ENCODE peak calls at places on chromosomes 16 and 17, in seven cellular contexts. Z is right lobe of liver, H is thoracic aorta, D is breast epithelium, R is fibroblast of lung, C is GM23338, I is LNCaP clone FGC. P is an unnamed sample.

GRCh38 chr16:75252946-75253911 is 1.8 kb upstream of the BCAR1 start:
- DNase-seq in Z (no peak), H (no peak), D (no peak), R (peak), C (peak), I (no peak), P (peak)

GRCh38 chr16:88068476-88069396 is 117.5 kb downstream of the BANP start:
- DNase-seq in Z (no peak), H (no peak), D (no peak), R (no peak), C (no peak), I (no peak), P (no peak)

GRCh38 chr16:24635900-24636610 is 93.4 kb upstream of the TNRC6A start:
- DNase-seq in Z (peak), H (no peak), D (peak), R (peak), C (no peak), I (peak), P (peak)

GRCh38 chr16:15961557-15962205 is 12.3 kb downstream of the ABCC1 start:
- DNase-seq in Z (no peak), H (no peak), D (no peak), R (no peak), C (no peak), I (no peak), P (no peak)

GRCh38 chr17:82013772-82014321 is 8.8 kb downstream of the CENPX start:
- DNase-seq in Z (no peak), H (no peak), D (no peak), R (no peak), C (no peak), I (no peak), P (no peak)

GRCh38 chr16:77943770-77944169 is 78.6 kb upstream of the CLEC3A start:
- DNase-seq in Z (no peak), H (no peak), D (no peak), R (no peak), C (no peak), I (no peak), P (no peak)

GRCh38 chr17:50781167-50781566 is 13.8 kb upstream of the ANKRD40CL start:
- DNase-seq in Z (no peak), H (no peak), D (no peak), R (no peak), C (no peak), I (no peak), P (no peak)

GRCh38 chr17:63848834-63849689 is 6.6 kb upstream of the SMARCD2 start:
- DNase-seq in Z (peak), H (peak), D (peak), R (peak), C (peak), I (no peak), P (peak)

GRCh38 chr16:19824216-19824615 is 60.4 kb downstream of the GPRC5B start:
- DNase-seq in Z (no peak), H (no peak), D (no peak), R (no peak), C (no peak), I (no peak), P (no peak)

GRCh38 chr17:49715717-49716279 is 8.0 kb upstream of the SLC35B1 start:
- DNase-seq in Z (no peak), H (no peak), D (no peak), R (no peak), C (no peak), I (no peak), P (no peak)

GRCh38 chr16:58421529-58421928 is 29.3 kb downstream of the GINS3 start:
- DNase-seq in Z (peak), H (no peak), D (peak), R (no peak), C (no peak), I (no peak), P (no peak)

GRCh38 chr16:11743308-11744074 is 834 bp upstream of the TXNDC11 start:
- DNase-seq in Z (peak), H (peak), D (peak), R (peak), C (no peak), I (no peak), P (no peak)

GRCh38 chr17:8016632-8017424 is 14.4 kb downstream of the GUCY2D start:
- DNase-seq in Z (peak), H (no peak), D (no peak), R (peak), C (peak), I (no peak), P (no peak)

GRCh38 chr17:50690887-50691549 is 16.7 kb downstream of the ANKRD40 start:
- DNase-seq in Z (no peak), H (no peak), D (no peak), R (no peak), C (no peak), I (no peak), P (no peak)

GRCh38 chr16:66275795-66276428 is 90.6 kb upstream of the CDH5 start:
- DNase-seq in Z (no peak), H (no peak), D (no peak), R (peak), C (peak), I (no peak), P (peak)

GRCh38 chr16:50602126-50602525 is 53.9 kb downstream of the NKD1 start:
- DNase-seq in Z (no peak), H (no peak), D (no peak), R (no peak), C (no peak), I (no peak), P (no peak)

GRCh38 chr17:27430882-27431491 is 25.3 kb upstream of the KSR1 start:
- DNase-seq in Z (peak), H (no peak), D (no peak), R (peak), C (peak), I (no peak), P (no peak)

GRCh38 chr17:53792997-53793396 is 29.7 kb upstream of the KIF2B start:
- DNase-seq in Z (no peak), H (no peak), D (no peak), R (no peak), C (no peak), I (no peak), P (no peak)

GRCh38 chr16:4859900-4860255 is 12.6 kb downstream of the UBN1 start:
- DNase-seq in Z (no peak), H (no peak), D (no peak), R (no peak), C (no peak), I (no peak), P (no peak)

GRCh38 chr16:14307623-14308356 is 236.7 kb downstream of the MRTFB start:
- DNase-seq in Z (peak), H (no peak), D (no peak), R (no peak), C (peak), I (no peak), P (no peak)

GRCh38 chr17:36544049-36544319 is 735 bp upstream of the GGNBP2 start:
- DNase-seq in Z (peak), H (no peak), D (no peak), R (no peak), C (peak), I (peak), P (no peak)

GRCh38 chr17:18981642-18982424 is 22.7 kb downstream of the FAM83G start:
- DNase-seq in Z (peak), H (peak), D (no peak), R (peak), C (no peak), I (no peak), P (no peak)

GRCh38 chr17:40063034-40063765 is 435 bp downstream of the THRA start:
- DNase-seq in Z (peak), H (no peak), D (no peak), R (no peak), C (peak), I (no peak), P (no peak)

GRCh38 chr16:12054396-12054795 is 77.9 kb downstream of the SNX29 start:
- DNase-seq in Z (no peak), H (no peak), D (no peak), R (no peak), C (no peak), I (no peak), P (no peak)

GRCh38 chr17:78852709-78853111 is 12.1 kb upstream of the USP36 start:
- DNase-seq in Z (no peak), H (no peak), D (no peak), R (peak), C (peak), I (no peak), P (no peak)

GRCh38 chr17:68170246-68170645 is 77.6 kb upstream of the AMZ2 start:
- DNase-seq in Z (no peak), H (no peak), D (no peak), R (no peak), C (no peak), I (no peak), P (no peak)

GRCh38 chr17:51373489-51374194 is 113.3 kb downstream of the UTP18 start:
- DNase-seq in Z (no peak), H (no peak), D (no peak), R (no peak), C (peak), I (no peak), P (no peak)

GRCh38 chr16:61595605-61596004 is 440.6 kb downstream of the CDH8 start:
- DNase-seq in Z (no peak), H (no peak), D (no peak), R (no peak), C (no peak), I (no peak), P (no peak)

GRCh38 chr16:35776-36305 is 17.6 kb downstream of the POLR3K start:
- DNase-seq in Z (no peak), H (no peak), D (no peak), R (no peak), C (peak), I (no peak), P (no peak)

GRCh38 chr17:63519972-63520882 is 2.9 kb upstream of the KCNH6 start:
- DNase-seq in Z (peak), H (no peak), D (no peak), R (no peak), C (peak), I (peak), P (no peak)

GRCh38 chr17:40458001-40458791 is 14.9 kb downstream of the IGFBP4 start:
- DNase-seq in Z (no peak), H (no peak), D (no peak), R (peak), C (no peak), I (no peak), P (peak)

GRCh38 chr17:16243811-16244567 is 27.0 kb downstream of the PIGL start:
- DNase-seq in Z (no peak), H (no peak), D (no peak), R (no peak), C (peak), I (no peak), P (no peak)

DNA sequence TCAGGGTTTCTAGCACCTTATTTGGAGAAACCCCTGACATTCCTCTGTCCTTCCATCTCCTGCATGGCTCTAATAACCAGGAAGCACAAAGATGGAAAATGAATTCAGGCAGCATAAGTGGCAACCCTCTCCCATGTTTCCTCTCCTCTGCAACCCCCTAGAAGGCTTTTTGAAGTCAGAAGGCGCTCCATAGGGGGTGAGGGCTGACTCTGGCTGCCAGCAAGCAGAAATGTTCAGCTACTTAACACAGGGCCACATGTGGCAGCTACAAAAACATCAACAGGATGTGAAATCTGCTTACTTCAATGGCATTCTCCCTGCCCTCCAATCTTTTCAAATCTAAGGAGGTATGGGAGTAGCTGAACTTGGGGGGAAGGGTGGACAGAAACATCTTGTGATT is 55.2 kb upstream of the IRX5 start:
- DNase-seq in Z (no peak), H (no peak), D (no peak), R (no peak), C (peak), I (no peak), P (no peak)
- TF ChIP-seq CTCF in Z (no peak), H (no peak), D (no peak), R (no peak), C (no peak), I (no peak), P (no peak)

DNA sequence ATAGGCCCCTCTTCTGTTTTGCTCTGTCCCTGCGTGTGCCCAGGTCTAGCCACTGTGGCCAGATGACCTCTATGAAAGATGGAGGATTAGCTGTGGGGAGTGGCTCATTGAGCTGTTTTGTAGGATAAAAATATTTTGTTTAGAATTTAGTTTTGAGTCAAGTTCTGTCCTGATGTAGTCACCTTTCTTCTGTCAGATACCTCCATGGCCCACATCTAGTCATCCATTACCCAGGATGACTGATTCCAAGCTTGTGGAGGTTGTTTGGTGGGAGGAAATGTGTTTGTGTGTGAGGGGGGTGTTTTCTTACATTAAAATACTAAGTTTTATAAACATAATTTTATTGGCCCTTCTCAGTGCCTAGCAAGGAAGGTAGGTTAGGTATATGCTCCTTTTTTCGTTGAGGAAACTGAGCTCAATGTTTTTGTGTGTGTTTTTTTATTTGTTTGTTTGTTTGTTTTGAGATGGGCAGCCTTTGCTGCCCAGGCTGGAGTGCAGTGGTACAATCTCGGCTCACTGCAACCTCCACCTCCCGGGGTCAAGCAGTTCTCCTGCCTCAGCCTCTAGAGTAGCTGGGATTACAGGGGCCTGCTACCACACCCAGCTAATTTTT is 16.3 kb downstream of the SNX11 start:
- DNase-seq in Z (no peak), H (no peak), D (no peak), R (no peak), C (no peak), I (no peak), P (no peak)
- TF ChIP-seq CTCF in Z (no peak), H (no peak), D (no peak), R (no peak), C (no peak), I (no peak), P (no peak)

DNA sequence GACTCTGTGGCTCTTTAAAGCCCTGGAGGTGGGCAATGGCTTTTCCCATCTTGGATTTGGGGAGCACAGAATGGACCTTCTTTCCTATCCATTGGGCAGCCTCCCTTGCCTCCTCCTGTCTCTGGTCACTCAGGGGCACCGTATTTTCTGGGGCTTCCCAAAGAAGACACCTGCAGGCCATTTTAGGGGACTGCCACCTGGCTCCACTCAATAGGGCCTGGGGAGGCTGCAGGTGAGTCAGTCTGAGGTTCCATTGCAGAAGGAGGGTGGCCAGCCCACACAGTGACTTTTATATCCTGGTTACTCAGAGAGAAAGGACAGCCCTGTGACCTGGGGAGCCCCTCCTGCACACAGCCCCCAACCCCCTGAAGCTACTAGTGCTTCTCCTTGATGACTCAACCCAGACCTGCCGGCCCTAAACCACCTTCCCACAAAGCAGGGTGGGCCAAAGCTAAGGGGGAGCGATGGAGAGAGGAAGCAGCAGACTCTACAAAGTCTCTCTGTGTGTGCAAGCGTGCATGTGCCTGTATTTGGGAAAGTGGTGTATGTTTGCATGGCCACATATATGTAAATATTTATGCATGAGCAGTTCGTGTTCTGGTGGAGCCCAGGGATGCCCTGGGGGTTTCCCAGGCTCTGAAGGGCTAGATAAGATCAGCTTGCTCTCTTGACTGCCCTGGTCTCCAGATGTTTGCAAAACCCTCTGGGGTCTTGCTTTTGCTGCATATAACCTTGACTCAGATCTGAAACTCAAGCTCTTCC is 5.0 kb downstream of the CX3CL1 start:
- DNase-seq in Z (no peak), H (no peak), D (peak), R (no peak), C (peak), I (no peak), P (no peak)
- TF ChIP-seq CTCF in Z (no peak), H (no peak), D (peak), R (no peak), C (no peak), I (no peak), P (no peak)

GRCh38 chr17:56866496-56866895 is 32.5 kb downstream of the DGKE start:
- DNase-seq in Z (no peak), H (no peak), D (no peak), R (no peak), C (no peak), I (no peak), P (no peak)
- TF ChIP-seq CTCF in Z (no peak), H (no peak), D (no peak), R (no peak), C (peak), I (peak), P (no peak)

GRCh38 chr17:2075336-2076056 is 20.6 kb downstream of the HIC1 start:
- DNase-seq in Z (no peak), H (no peak), D (no peak), R (peak), C (peak), I (no peak), P (no peak)
- TF ChIP-seq CTCF in Z (no peak), H (no peak), D (no peak), R (peak), C (peak), I (no peak), P (peak)

DNA sequence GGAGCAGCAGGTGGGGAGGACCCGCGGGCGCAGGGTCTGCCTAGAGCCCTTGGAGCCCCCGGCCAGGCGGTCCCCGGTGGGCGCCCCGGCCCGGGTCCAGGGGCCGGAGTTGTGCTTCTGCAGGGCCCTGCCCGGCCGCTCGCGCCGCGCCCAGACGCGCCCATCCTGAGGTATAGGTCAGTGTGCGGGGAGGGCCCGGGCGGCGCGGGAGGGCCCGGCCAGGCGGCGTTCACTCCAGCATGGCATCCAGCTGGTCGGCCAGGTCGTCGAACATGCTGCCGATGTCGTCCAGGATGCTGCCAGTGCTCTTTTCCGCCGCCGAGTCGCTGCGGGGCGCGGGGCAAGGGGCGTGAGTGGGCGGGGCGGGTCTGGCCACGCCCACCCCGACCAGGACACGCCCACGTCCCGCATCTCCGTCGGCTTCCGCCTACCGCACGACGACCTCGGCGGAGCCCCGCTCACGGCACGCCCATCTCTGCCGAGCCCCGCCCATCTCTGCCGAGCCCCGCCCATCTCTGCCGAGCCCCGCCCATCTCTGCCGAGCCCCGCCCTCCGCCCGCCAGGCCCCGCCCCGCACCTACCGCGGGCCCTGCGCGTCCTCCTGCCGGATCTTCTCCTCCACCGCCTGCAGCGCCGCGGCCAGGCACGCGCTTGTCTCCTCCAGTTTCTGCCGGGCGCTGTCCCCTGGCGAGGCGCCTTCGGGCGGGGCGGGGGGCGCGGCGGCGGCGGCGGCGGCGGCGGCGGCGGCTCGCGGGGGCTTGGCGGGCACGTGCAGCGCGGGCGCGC is 17.9 kb downstream of the CASKIN1 start:
- DNase-seq in Z (no peak), H (no peak), D (no peak), R (peak), C (peak), I (no peak), P (no peak)
- TF ChIP-seq CTCF in Z (no peak), H (no peak), D (no peak), R (no peak), C (no peak), I (no peak), P (no peak)

DNA sequence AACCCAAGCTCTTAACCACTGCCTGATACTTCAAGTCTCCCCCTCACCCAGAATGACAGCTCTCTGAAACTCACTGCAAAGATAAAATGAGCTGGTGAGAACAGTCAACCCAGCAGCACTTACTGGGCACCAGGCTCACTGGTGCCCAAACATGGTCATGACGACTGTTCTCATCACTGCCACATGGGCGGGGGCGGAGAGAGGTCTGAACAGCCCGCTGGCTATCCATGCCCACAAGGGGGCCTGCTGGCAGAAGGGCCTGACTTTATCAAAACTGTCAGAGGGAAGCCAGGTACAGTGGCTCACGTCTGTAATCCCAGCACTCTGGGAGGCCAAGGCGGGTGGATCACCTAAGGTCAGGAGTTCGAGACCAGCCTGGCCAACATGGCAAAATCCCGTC is 4.0 kb downstream of the MYBBP1A start:
- DNase-seq in Z (no peak), H (no peak), D (no peak), R (no peak), C (peak), I (no peak), P (no peak)
- TF ChIP-seq CTCF in Z (no peak), H (no peak), D (no peak), R (no peak), C (peak), I (no peak), P (no peak)

DNA sequence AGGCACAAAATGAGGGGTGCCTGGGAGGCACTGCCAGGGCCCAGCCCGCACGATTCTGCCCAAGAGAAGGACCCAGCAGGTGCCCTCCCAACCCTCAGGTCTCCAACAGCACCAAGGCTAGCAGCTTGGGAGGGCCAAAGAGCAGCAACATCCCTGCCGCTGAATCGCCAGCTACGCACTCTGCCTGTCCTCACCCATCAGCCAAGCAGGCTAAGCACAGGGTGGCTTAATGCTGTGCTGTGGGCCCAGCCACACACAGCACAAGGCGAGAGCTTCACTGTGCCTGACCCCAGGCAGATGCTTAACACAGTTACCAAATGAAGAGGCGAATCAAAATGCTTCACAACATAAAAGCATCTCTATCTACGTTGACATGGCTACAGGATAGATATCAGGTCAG is 10.6 kb upstream of the MRPL38 start:
- DNase-seq in Z (no peak), H (no peak), D (no peak), R (no peak), C (no peak), I (no peak), P (no peak)
- TF ChIP-seq CTCF in Z (no peak), H (no peak), D (no peak), R (no peak), C (no peak), I (no peak), P (no peak)

P was measured in osteocyte.